ENCODE peak calls at places on chromosome 22, in seven cellular contexts. P is suprapubic skin, C is transverse colon, X is breast epithelium, Y is HCT116, R is Panc1, J is prostate gland. N is an unnamed sample.

GRCh38 chr22:37391702-37392101 is 35.6 kb downstream of the ELFN2 start:
- DNase-seq in P (no peak), C (no peak), X (no peak), Y (no peak), R (no peak), J (no peak), N (no peak)

GRCh38 chr22:43837666-43838065 is 24.6 kb downstream of the SULT4A1 start:
- DNase-seq in P (no peak), C (no peak), X (no peak), Y (no peak), R (no peak), J (no peak), N (no peak)

GRCh38 chr22:29816980-29817379 is 21.1 kb downstream of the ASCC2 start:
- DNase-seq in P (no peak), C (no peak), X (no peak), Y (no peak), R (no peak), J (peak; percentile 43), N (no peak)

GRCh38 chr22:22928666-22929380 is 41.2 kb downstream of the IGLL5 start:
- DNase-seq in P (no peak), C (peak; percentile 78), X (no peak), Y (no peak), R (no peak), J (no peak), N (no peak)

GRCh38 chr22:22210375-22210774 is 34.2 kb upstream of the VPREB1 start:
- DNase-seq in P (no peak), C (no peak), X (no peak), Y (peak; percentile 22), R (peak; percentile 32), J (no peak), N (no peak)

GRCh38 chr22:22616636-22617035 is 27.8 kb upstream of the GGTLC2 start:
- DNase-seq in P (no peak), C (no peak), X (no peak), Y (no peak), R (no peak), J (no peak), N (no peak)

GRCh38 chr22:43270314-43270908 is 72.8 kb downstream of the SCUBE1 start:
- DNase-seq in P (no peak), C (peak; percentile 56), X (no peak), Y (no peak), R (no peak), J (no peak), N (no peak)

GRCh38 chr22:44312766-44313165 is at the start of gene SHISAL1:
- DNase-seq in P (no peak), C (no peak), X (no peak), Y (no peak), R (no peak), J (no peak), N (no peak)

GRCh38 chr22:32745251-32745995 is 56.1 kb upstream of the TIMP3 start:
- DNase-seq in P (peak; percentile 72), C (peak; percentile 20), X (peak; percentile 67), Y (peak; percentile 70), R (no peak), J (peak; percentile 30), N (no peak)

GRCh38 chr22:43305806-43306205 is 37.4 kb downstream of the SCUBE1 start:
- DNase-seq in P (no peak), C (no peak), X (no peak), Y (no peak), R (no peak), J (no peak), N (no peak)

GRCh38 chr22:37744589-37744988 is 47.7 kb downstream of the TRIOBP start:
- DNase-seq in P (no peak), C (no peak), X (no peak), Y (no peak), R (no peak), J (no peak), N (no peak)

GRCh38 chr22:28841111-28841510 is 40.7 kb upstream of the XBP1 start:
- DNase-seq in P (no peak), C (no peak), X (no peak), Y (no peak), R (no peak), J (no peak), N (no peak)

GRCh38 chr22:21816787-21817496 is 50.5 kb downstream of the MAPK1 start:
- DNase-seq in P (no peak), C (no peak), X (no peak), Y (no peak), R (peak; percentile 32), J (no peak), N (no peak)

GRCh38 chr22:32469799-32470212 is 4.8 kb upstream of the FBXO7 start:
- DNase-seq in P (peak; percentile 74), C (peak; percentile 10), X (no peak), Y (peak; percentile 13), R (no peak), J (no peak), N (no peak)

GRCh38 chr22:45180280-45180679 is 16.6 kb downstream of the NUP50 start:
- DNase-seq in P (no peak), C (no peak), X (no peak), Y (no peak), R (no peak), J (no peak), N (no peak)

GRCh38 chr22:46560696-46561295 is 23.4 kb upstream of the CELSR1 start:
- DNase-seq in P (peak; percentile 59), C (no peak), X (no peak), Y (no peak), R (no peak), J (no peak), N (no peak)

GRCh38 chr22:45335021-45335818 is 25.5 kb downstream of the FAM118A start:
- DNase-seq in P (no peak), C (no peak), X (peak; percentile 53), Y (no peak), R (no peak), J (peak; percentile 81), N (no peak)

GRCh38 chr22:36423461-36424404 is 36.0 kb upstream of the MYH9 start:
- DNase-seq in P (no peak), C (no peak), X (no peak), Y (no peak), R (no peak), J (no peak), N (no peak)

GRCh38 chr22:43789452-43789851 is 22.7 kb downstream of the EFCAB6 start:
- DNase-seq in P (peak; percentile 68), C (peak; percentile 29), X (peak; percentile 40), Y (no peak), R (no peak), J (no peak), N (no peak)

GRCh38 chr22:45673482-45674175 is 2.0 kb downstream of the ATXN10 start:
- DNase-seq in P (no peak), C (no peak), X (no peak), Y (no peak), R (no peak), J (no peak), N (no peak)

GRCh38 chr22:28801845-28802594 is 1.7 kb upstream of the XBP1 start:
- DNase-seq in P (no peak), C (peak; percentile 38), X (peak; percentile 46), Y (no peak), R (no peak), J (no peak), N (no peak)

GRCh38 chr22:46209262-46209661 is 40.8 kb downstream of the CDPF1 start:
- DNase-seq in P (no peak), C (no peak), X (no peak), Y (no peak), R (no peak), J (no peak), N (no peak)

DNA sequence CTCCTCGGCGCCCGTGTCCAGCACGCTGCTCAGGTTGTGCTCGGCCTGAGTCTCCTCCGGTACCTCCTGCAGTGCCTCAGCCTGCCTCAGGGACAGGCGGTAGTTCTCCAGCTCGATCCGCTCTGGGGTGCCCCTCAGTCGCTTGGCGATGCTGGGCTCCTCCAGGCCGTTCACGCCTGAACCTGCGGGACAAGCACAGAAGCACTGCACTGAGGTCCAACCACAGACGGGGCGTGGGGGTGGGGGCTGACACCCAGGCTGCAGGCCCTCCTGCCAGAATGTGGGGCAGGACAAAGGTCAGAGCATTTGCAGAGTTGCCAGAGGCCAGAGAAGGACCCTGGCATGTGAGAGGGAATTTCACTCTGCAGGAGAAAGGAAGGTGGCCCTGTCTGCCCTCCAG is 67.6 kb upstream of the BID start:
- DNase-seq in P (no peak), C (no peak), X (no peak), Y (no peak), R (no peak), J (no peak), N (no peak)
- H3K27ac ChIP-seq in P (no peak overlapping the region), C (peak overlapping the region; percentile 15), X (peak overlapping the region; percentile 9), Y (no peak overlapping the region), R (no peak overlapping the region), J (peak overlapping the region; percentile 53), N (peak overlapping the region; percentile 33)

DNA sequence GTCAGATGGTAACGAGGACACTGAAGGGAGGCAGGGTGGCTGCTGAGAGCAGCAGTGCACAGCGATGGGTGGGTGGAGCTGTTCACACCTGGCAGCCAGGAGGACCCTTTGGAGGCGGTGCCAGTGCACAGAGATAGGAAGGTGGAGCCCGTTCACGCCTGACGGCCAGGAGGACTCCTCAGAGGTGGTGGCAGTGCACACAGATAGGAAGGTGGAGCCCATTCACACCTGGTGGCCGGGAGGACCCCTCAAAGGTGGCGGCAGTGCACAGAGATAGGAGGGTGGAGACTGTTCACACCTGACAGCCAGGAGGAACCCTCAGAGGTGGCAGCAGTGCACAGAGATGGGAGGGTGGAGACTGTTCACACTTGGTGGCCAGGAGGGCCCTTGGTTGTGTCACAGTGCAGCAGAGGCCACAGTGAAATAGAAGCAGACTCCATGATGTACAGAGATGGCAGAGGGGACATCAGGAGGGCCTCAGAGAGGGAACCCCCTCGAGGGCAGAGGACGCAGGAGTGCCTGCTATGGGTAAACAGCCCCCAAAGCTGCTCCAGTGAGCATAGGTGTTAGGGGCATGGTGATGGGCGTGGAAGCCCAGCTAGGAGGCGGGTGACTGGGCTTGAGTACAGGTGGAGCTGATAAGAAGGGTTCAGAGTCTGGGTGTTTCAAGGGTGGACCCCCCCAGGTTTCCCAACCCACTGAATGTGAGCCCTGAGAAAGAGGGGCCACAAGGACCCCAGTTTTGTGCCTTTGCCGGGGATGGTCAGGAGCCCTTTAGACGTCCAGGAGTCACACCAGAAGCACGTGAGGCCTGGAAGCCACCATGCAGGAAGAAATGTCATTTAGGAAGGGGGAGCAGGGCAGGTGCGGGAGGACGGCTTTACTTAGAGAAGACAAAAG is 566.7 kb downstream of the BRD1 start:
- DNase-seq in P (no peak), C (no peak), X (no peak), Y (no peak), R (no peak), J (no peak), N (no peak)
- TF ChIP-seq POLR2AphosphoS5 in P (no peak), C (no peak), X (no peak), Y (no peak), R (no peak), J (no peak), N (no peak)

DNA sequence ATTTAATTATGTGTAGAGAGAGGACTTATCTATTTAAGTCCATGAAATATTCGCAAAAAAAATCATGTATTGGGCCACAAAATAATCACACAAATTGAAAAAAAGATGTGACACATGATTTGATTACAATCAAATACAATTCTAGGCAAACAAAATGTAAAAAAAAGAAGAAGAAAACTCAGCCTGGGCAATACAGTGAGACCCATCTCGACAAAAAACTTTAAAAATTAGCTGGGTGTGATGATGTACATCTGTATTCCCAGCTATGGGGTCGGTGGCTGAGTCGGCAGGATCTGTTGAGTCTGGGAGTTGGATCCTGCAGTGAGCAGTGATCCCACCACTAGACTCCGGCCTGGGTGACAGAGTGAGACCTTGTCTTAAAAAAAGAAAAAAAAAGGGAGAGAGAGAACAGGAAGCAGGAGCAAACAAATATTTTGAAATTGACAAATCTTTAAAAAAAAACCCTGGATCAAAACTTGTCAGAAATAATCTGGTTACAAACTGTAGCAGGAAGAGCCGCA is 3.1 kb upstream of the TYMP start:
- DNase-seq in P (no peak), C (no peak), X (no peak), Y (no peak), R (no peak), J (no peak), N (no peak)
- H3K27ac ChIP-seq in P (peak overlapping the region; percentile 93), C (peak overlapping the region; percentile 99), X (peak overlapping the region; percentile 98), Y (no peak overlapping the region), R (peak overlapping the region; percentile 7), J (peak overlapping the region; percentile 65), N (no peak overlapping the region)

GRCh38 chr22:24026056-24026455 is 15.0 kb downstream of the CABIN1 start:
- DNase-seq in P (peak; percentile 4), C (no peak), X (no peak), Y (no peak), R (no peak), J (no peak), N (peak; percentile 13)
- TF ChIP-seq POLR2AphosphoS5 in P (no peak), C (no peak), X (no peak), Y (no peak), R (no peak), J (no peak), N (no peak)